ENCODE peak calls at places on chromosomes 3 and 15, in six cellular contexts. M is HepG2, V is HCT116, X is GM12878, W is stomach, B is GM12892. I is an unnamed sample.

GRCh38 chr3:24834442-24834841 is 339.8 kb upstream of the THRB start:
- DNase-seq in M (no peak), B (no peak), V (no peak), X (no peak), W (no peak), I (no peak)

GRCh38 chr3:132209860-132210259 is 107.3 kb upstream of the ACP3 start:
- DNase-seq in M (no peak), V (no peak), X (no peak), B (no peak), W (no peak), I (no peak)

GRCh38 chr3:169430687-169431404 is 232.7 kb downstream of the MECOM start:
- DNase-seq in W (peak; percentile 60), M (no peak), X (no peak), V (no peak), B (no peak), I (no peak)

GRCh38 chr3:51955175-51955892 is at the start of gene GPR62:
- DNase-seq in V (no peak), B (no peak), W (no peak), M (no peak), X (no peak), I (no peak)

GRCh38 chr3:23036728-23037127 is 166.4 kb upstream of the UBE2E2 start:
- DNase-seq in B (no peak), W (no peak), M (no peak), X (no peak), V (no peak), I (no peak)

GRCh38 chr15:68447209-68447608 is 15.2 kb upstream of the ITGA11 start:
- DNase-seq in V (no peak), M (no peak), X (no peak), W (no peak), B (no peak), I (no peak)

GRCh38 chr15:45481151-45481550 is 41.4 kb downstream of the SLC30A4 start:
- DNase-seq in W (no peak), M (no peak), B (no peak), X (no peak), V (no peak), I (no peak)

GRCh38 chr3:162641869-162642350 is 1145.3 kb downstream of the OTOL1 start:
- DNase-seq in M (no peak), W (no peak), B (no peak), V (no peak), X (no peak), I (no peak)

GRCh38 chr3:148789156-148789555 is 38.5 kb upstream of the CPB1 start:
- DNase-seq in V (no peak), X (no peak), B (no peak), W (no peak), M (no peak), I (no peak)

GRCh38 chr3:182052360-182052759 is 340.6 kb downstream of the SOX2 start:
- DNase-seq in V (no peak), X (no peak), W (no peak), M (no peak), B (no peak), I (no peak)

GRCh38 chr3:46566040-46566631 is at the start of gene LRRC2:
- DNase-seq in V (no peak), X (no peak), B (no peak), W (peak; percentile 73), M (no peak), I (peak; percentile 30)

GRCh38 chr15:31396881-31397560 is 70.4 kb downstream of the KLF13 start:
- DNase-seq in X (no peak), M (peak; percentile 40), V (peak; percentile 66), B (no peak), W (peak; percentile 95), I (no peak)

GRCh38 chr15:78103406-78104118 is 11.2 kb downstream of the SH2D7 start:
- DNase-seq in V (no peak), M (no peak), W (peak; percentile 41), B (peak; percentile 69), X (peak; percentile 67), I (peak; percentile 79)

GRCh38 chr15:65917407-65917756 is 48.1 kb downstream of the RAB11A start:
- DNase-seq in M (no peak), B (no peak), X (no peak), W (no peak), V (no peak), I (no peak)

GRCh38 chr3:172148269-172148668 is 108.9 kb downstream of the FNDC3B start:
- DNase-seq in X (no peak), M (no peak), W (no peak), V (no peak), B (no peak), I (no peak)

GRCh38 chr3:161927131-161927530 is 430.5 kb downstream of the OTOL1 start:
- DNase-seq in M (no peak), W (no peak), X (no peak), V (no peak), B (no peak), I (no peak)

GRCh38 chr3:151314593-151314992 is 2.0 kb downstream of the GPR87 start:
- DNase-seq in M (no peak), B (no peak), W (no peak), V (no peak), X (no peak), I (no peak)

GRCh38 chr3:109187390-109187789 is 50.9 kb downstream of the C3orf85 start:
- DNase-seq in X (no peak), W (no peak), V (no peak), M (no peak), B (no peak), I (no peak)

GRCh38 chr3:16122661-16123060 is 51.8 kb upstream of the GALNT15 start:
- DNase-seq in B (no peak), M (no peak), W (no peak), X (no peak), V (no peak), I (no peak)

GRCh38 chr3:114887806-114888205 is 259.3 kb downstream of the ZBTB20 start:
- DNase-seq in X (no peak), M (no peak), W (no peak), B (no peak), V (no peak), I (no peak)

GRCh38 chr3:51873253-51873766 is 2.1 kb downstream of the IQCF5 start:
- DNase-seq in B (no peak), V (no peak), M (no peak), W (no peak), X (no peak), I (no peak)

GRCh38 chr3:82194870-82195269 is 433.4 kb upstream of the GBE1 start:
- DNase-seq in M (no peak), B (no peak), X (no peak), V (no peak), W (no peak), I (no peak)

GRCh38 chr15:44676676-44677075 is 13.2 kb upstream of the SPG11 start:
- DNase-seq in M (no peak), W (no peak), B (no peak), X (no peak), V (no peak), I (no peak)

GRCh38 chr3:78668302-78668701 is 1099.5 kb downstream of the ROBO1 start:
- DNase-seq in M (peak; percentile 45), V (no peak), X (no peak), W (no peak), B (no peak), I (no peak)
- TF ChIP-seq POLR2A in M (no peak), V (no peak), X (no peak), W (no peak), B (no peak), I (no peak)

GRCh38 chr15:75455982-75456531 is 4.6 kb upstream of the SIN3A start:
- DNase-seq in B (peak; percentile 36), W (peak; percentile 46), X (peak; percentile 20), V (peak; percentile 12), M (peak; percentile 40), I (peak; percentile 42)
- TF ChIP-seq POLR2AphosphoS5 in B (no peak), W (no peak), X (peak; percentile 73), V (no peak), M (peak; percentile 46), I (peak; percentile 62)

GRCh38 chr15:42056934-42057743 is 36.3 kb upstream of the PLA2G4E start:
- DNase-seq in W (peak; percentile 84), B (peak; percentile 47), V (peak; percentile 95), X (no peak), M (peak; percentile 80), I (peak; percentile 45)
- TF ChIP-seq POLR2A in W (no peak), B (no peak), V (peak; percentile 62), X (no peak), M (no peak), I (no peak)

GRCh38 chr3:125602752-125603649 is 7.7 kb upstream of the OSBPL11 start:
- DNase-seq in V (peak; percentile 6), B (no peak), X (no peak), W (no peak), M (no peak), I (no peak)
- TF ChIP-seq POLR2AphosphoS5 in V (no peak), B (no peak), X (no peak), W (no peak), M (no peak), I (no peak)

GRCh38 chr3:13411186-13411860 is 8.8 kb downstream of the NUP210 start:
- DNase-seq in W (no peak), B (no peak), X (no peak), V (no peak), M (no peak), I (no peak)

GRCh38 chr3:13408890-13409289 is 11.2 kb downstream of the NUP210 start:
- DNase-seq in M (no peak), X (no peak), W (no peak), B (no peak), V (no peak), I (no peak)

GRCh38 chr3:13416002-13416793 is 3.9 kb downstream of the NUP210 start:
- DNase-seq in W (no peak), X (no peak), V (no peak), M (no peak), B (no peak), I (no peak)

GRCh38 chr3:13415236-13416001 is 4.7 kb downstream of the NUP210 start:
- DNase-seq in V (no peak), M (no peak), W (no peak), X (no peak), B (no peak), I (no peak)

DNA sequence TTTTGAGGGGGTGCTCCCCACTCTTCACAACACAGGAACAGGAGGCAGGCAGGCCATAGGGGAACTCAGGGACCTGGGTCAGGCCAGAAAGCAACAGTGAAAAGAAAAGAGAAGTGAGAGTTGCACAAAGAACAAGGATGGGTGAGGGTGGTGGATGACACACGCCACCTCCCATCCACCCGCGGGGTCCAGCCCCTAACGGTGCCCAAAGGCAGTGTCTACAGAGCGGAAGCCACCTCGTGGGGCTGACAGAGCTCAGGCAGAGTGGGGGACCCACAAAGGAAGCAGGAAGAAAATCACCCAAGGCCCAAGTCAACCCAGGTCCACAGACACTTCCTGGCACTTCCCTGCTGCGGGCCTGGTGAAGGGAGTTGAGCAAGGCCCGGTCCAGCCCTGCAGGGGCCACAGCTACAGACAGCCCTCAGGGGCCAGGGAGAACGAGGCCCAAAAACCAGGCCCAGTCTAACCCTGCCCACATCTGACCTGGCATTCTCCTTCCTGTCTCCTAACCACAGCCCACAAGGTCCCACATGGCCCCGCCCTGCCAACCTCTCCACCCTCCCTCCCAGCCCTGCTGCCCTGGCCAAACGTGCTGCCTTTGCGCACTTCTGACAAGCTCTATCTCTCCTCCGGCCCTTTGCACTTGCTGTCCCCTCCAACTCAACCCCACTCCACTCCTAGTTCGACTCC is 5.9 kb downstream of the NUP210 start:
- DNase-seq in W (peak; percentile 56), V (no peak), M (no peak), X (peak; percentile 89), B (peak; percentile 89), I (peak; percentile 77)
- TF ChIP-seq POLR2A in W (no peak), V (no peak), M (no peak), X (peak; percentile 56), B (peak; percentile 64), I (peak; percentile 78)

I was measured in GM12891.